ENCODE peak calls at places on chromosomes 6 and 20, in four cellular contexts. One of them, this sample, is unnamed.

GRCh38 chr6:49001856-49002255 is 461.2 kb downstream of the MMUT start:
- DNase-seq in H1: no peak
- DNase-seq in IMR-90: peak; percentile 35
- DNase-seq in H9: no peak
- DNase-seq in this sample: no peak

GRCh38 chr6:142946924-142947701 is 2.1 kb upstream of the HIVEP2 start:
- DNase-seq in H1: no peak
- DNase-seq in H9: peak; percentile 52
- DNase-seq in IMR-90: peak; percentile 68
- DNase-seq in this sample: peak; percentile 50

GRCh38 chr20:2783908-2784566 is 16.4 kb downstream of the CPXM1 start:
- DNase-seq in H1: no peak
- DNase-seq in IMR-90: no peak
- DNase-seq in H9: no peak
- DNase-seq in this sample: no peak

GRCh38 chr20:4998160-4998651 is 3.1 kb downstream of the SLC23A2 start:
- DNase-seq in IMR-90: no peak
- DNase-seq in H9: no peak
- DNase-seq in H1: no peak
- DNase-seq in this sample: peak; percentile 30

GRCh38 chr6:56345539-56346090 is 98.2 kb upstream of the COL21A1 start:
- DNase-seq in H1: no peak
- DNase-seq in H9: no peak
- DNase-seq in IMR-90: no peak
- DNase-seq in this sample: no peak

GRCh38 chr6:39602590-39603319 is 122.5 kb downstream of the KIF6 start:
- DNase-seq in IMR-90: no peak
- DNase-seq in H9: no peak
- DNase-seq in H1: no peak
- DNase-seq in this sample: no peak

GRCh38 chr6:14550410-14550809 is 432.8 kb downstream of the CD83 start:
- DNase-seq in IMR-90: no peak
- DNase-seq in H9: no peak
- DNase-seq in H1: no peak
- DNase-seq in this sample: no peak

GRCh38 chr6:24630861-24631505 is 15.0 kb downstream of the KIAA0319 start:
- DNase-seq in H1: no peak
- DNase-seq in IMR-90: no peak
- DNase-seq in H9: no peak
- DNase-seq in this sample: peak; percentile 85

GRCh38 chr6:24936641-24937317 is 1.0 kb upstream of the RIPOR2 start:
- DNase-seq in IMR-90: peak; percentile 58
- DNase-seq in H1: no peak
- DNase-seq in H9: no peak
- DNase-seq in this sample: no peak

GRCh38 chr6:89989742-89990141 is 95.5 kb downstream of the GJA10 start:
- DNase-seq in IMR-90: peak; percentile 94
- DNase-seq in H1: no peak
- DNase-seq in H9: no peak
- DNase-seq in this sample: peak; percentile 16

GRCh38 chr20:38434310-38434741 is 802 bp downstream of the SNHG17 start:
- DNase-seq in H9: no peak
- DNase-seq in H1: no peak
- DNase-seq in IMR-90: peak; percentile 23
- DNase-seq in this sample: peak; percentile 40

GRCh38 chr6:10824297-10824696 is 14.0 kb downstream of the MAK start:
- DNase-seq in H9: no peak
- DNase-seq in H1: no peak
- DNase-seq in IMR-90: no peak
- DNase-seq in this sample: no peak

GRCh38 chr6:153790881-153791473 is 248.1 kb upstream of the OPRM1 start:
- DNase-seq in IMR-90: no peak
- DNase-seq in H9: peak; percentile 38
- DNase-seq in H1: no peak
- DNase-seq in this sample: peak; percentile 63

GRCh38 chr6:56445818-56446217 is 196.9 kb downstream of the DST start:
- DNase-seq in H9: no peak
- DNase-seq in H1: no peak
- DNase-seq in IMR-90: no peak
- DNase-seq in this sample: no peak

GRCh38 chr6:135936606-135937005 is 85.1 kb downstream of the PDE7B start:
- DNase-seq in H1: no peak
- DNase-seq in H9: no peak
- DNase-seq in IMR-90: peak; percentile 98
- DNase-seq in this sample: no peak

GRCh38 chr6:4364711-4365110 is 229.3 kb upstream of the ECI2 start:
- DNase-seq in H9: no peak
- DNase-seq in H1: no peak
- DNase-seq in IMR-90: no peak
- DNase-seq in this sample: no peak

GRCh38 chr6:120493483-120493882 is 840.8 kb downstream of the TBC1D32 start:
- DNase-seq in H1: no peak
- DNase-seq in H9: no peak
- DNase-seq in IMR-90: no peak
- DNase-seq in this sample: no peak

GRCh38 chr6:28424163-28424562 is 19.1 kb downstream of the ZSCAN23 start:
- DNase-seq in H1: no peak
- DNase-seq in H9: no peak
- DNase-seq in IMR-90: no peak
- DNase-seq in this sample: no peak

GRCh38 chr6:123716506-123716905 is 79.8 kb upstream of the TRDN start:
- DNase-seq in H9: no peak
- DNase-seq in IMR-90: no peak
- DNase-seq in H1: no peak
- DNase-seq in this sample: no peak

GRCh38 chr6:42404494-42404893 is 47.2 kb downstream of the TRERF1 start:
- DNase-seq in H9: peak; percentile 70
- DNase-seq in H1: peak; percentile 38
- DNase-seq in IMR-90: peak; percentile 68
- DNase-seq in this sample: peak; percentile 90

GRCh38 chr6:11120273-11121005 is 8.9 kb upstream of the ERVFRD-1 start:
- DNase-seq in H1: no peak
- DNase-seq in H9: no peak
- DNase-seq in IMR-90: peak; percentile 72
- DNase-seq in this sample: no peak

GRCh38 chr6:42510795-42511194 is 53.0 kb upstream of the UBR2 start:
- DNase-seq in IMR-90: no peak
- DNase-seq in H9: no peak
- DNase-seq in H1: no peak
- DNase-seq in this sample: no peak

GRCh38 chr6:113859349-113860164 is 2.4 kb downstream of the MARCKS start:
- DNase-seq in H1: no peak
- DNase-seq in IMR-90: peak; percentile 26
- DNase-seq in H9: peak; percentile 35
- DNase-seq in this sample: peak; percentile 60

GRCh38 chr6:3806169-3806922 is 42.8 kb upstream of the FAM50B start:
- DNase-seq in IMR-90: no peak
- DNase-seq in H9: no peak
- DNase-seq in H1: no peak
- DNase-seq in this sample: no peak

GRCh38 chr6:5184878-5185277 is 75.9 kb downstream of the LYRM4 start:
- DNase-seq in H1: no peak
- DNase-seq in IMR-90: no peak
- DNase-seq in H9: no peak
- DNase-seq in this sample: no peak

GRCh38 chr6:97399208-97399607 is 116.2 kb upstream of the MMS22L start:
- DNase-seq in H9: no peak
- DNase-seq in H1: no peak
- DNase-seq in IMR-90: no peak
- DNase-seq in this sample: no peak
- H3K56ac ChIP-seq in H9: no peak overlapping the region
- H3K56ac ChIP-seq in H1: no peak overlapping the region
- H3K56ac ChIP-seq in IMR-90: no peak overlapping the region
- H3K56ac ChIP-seq in this sample: no peak overlapping the region

GRCh38 chr20:62983210-62983609 is 23.6 kb downstream of the BHLHE23 start:
- DNase-seq in H9: no peak
- DNase-seq in H1: no peak
- DNase-seq in IMR-90: no peak
- DNase-seq in this sample: no peak
- H2BK15ac ChIP-seq in H9: no peak overlapping the region
- H2BK15ac ChIP-seq in H1: peak overlapping the region; percentile 65
- H2BK15ac ChIP-seq in IMR-90: no peak overlapping the region
- H2BK15ac ChIP-seq in this sample: no peak overlapping the region

DNA sequence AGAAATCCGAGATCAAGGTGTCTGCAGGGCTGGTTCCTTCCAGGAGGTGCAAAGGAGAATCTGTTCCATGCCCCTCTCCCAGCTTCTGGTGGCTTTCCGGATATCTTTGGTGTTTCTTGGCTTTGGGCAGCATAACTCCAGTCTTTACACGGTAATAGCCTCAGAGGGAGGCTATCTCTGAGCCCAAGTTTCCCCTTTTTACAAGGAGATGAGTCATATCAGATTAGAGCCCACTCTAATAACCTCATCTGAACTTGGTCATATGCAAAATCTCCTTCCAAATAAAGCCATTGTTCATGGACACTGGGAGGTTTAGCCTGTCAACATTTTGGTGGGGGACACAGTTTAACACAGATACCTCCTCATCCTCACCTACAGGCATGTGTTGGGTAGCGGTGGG is 213.7 kb downstream of the ATXN1 start:
- DNase-seq in H9: no peak
- DNase-seq in IMR-90: no peak
- DNase-seq in H1: no peak
- DNase-seq in this sample: no peak
- H3K56ac ChIP-seq in H9: no peak overlapping the region
- H3K56ac ChIP-seq in IMR-90: no peak overlapping the region
- H3K56ac ChIP-seq in H1: no peak overlapping the region
- H3K56ac ChIP-seq in this sample: no peak overlapping the region

GRCh38 chr20:44209691-44210421 is 715 bp downstream of the OSER1 start:
- DNase-seq in H1: no peak
- DNase-seq in IMR-90: peak; percentile 35
- DNase-seq in H9: no peak
- DNase-seq in this sample: peak; percentile 69
- H2BK15ac ChIP-seq in H1: no peak overlapping the region
- H2BK15ac ChIP-seq in IMR-90: peak overlapping the region; percentile 20
- H2BK15ac ChIP-seq in H9: no peak overlapping the region
- H2BK15ac ChIP-seq in this sample: no peak overlapping the region

GRCh38 chr20:46455729-46456128 is 49.3 kb upstream of the ELMO2 start:
- DNase-seq in H9: no peak
- DNase-seq in H1: no peak
- DNase-seq in IMR-90: no peak
- DNase-seq in this sample: no peak
- H3K56ac ChIP-seq in H9: no peak overlapping the region
- H3K56ac ChIP-seq in H1: no peak overlapping the region
- H3K56ac ChIP-seq in IMR-90: no peak overlapping the region
- H3K56ac ChIP-seq in this sample: no peak overlapping the region

This sample was measured in mesendoderm.